ENCODE peak calls at places on chromosomes 4 and X, in five cellular contexts. Q is SK-N-SH, N is HCT116, L is GM12878, E is K562. G is an unnamed sample.

GRCh38 chr4:3112979-3113469 is 38.5 kb downstream of the HTT start:
- DNase-seq in Q (no peak), N (no peak), L (no peak), E (no peak), G (no peak)

GRCh38 chr4:125703443-125703842 is 388.7 kb downstream of the FAT4 start:
- DNase-seq in Q (no peak), N (no peak), L (no peak), E (no peak), G (no peak)

GRCh38 chrX:41827886-41828285 is 95.5 kb downstream of the CASK start:
- DNase-seq in Q (no peak), N (no peak), L (no peak), E (no peak), G (no peak)

GRCh38 chr4:1338752-1339414 is 8.1 kb upstream of the UVSSA start:
- DNase-seq in Q (no peak), N (no peak), L (no peak), E (no peak), G (no peak)

GRCh38 chrX:104098151-104098808 is 14.0 kb upstream of the ZCCHC18 start:
- DNase-seq in Q (peak; percentile 52), N (peak; percentile 60), L (no peak), E (peak; percentile 65), G (peak; percentile 3)

GRCh38 chr4:55033296-55033695 is 92.1 kb downstream of the KDR start:
- DNase-seq in Q (no peak), N (no peak), L (no peak), E (no peak), G (no peak)

GRCh38 chr4:39044947-39045734 is 12.9 kb upstream of the TMEM156 start:
- DNase-seq in Q (peak; percentile 82), N (no peak), L (no peak), E (peak; percentile 76), G (peak; percentile 34)

GRCh38 chrX:5898463-5898862 is 330.2 kb downstream of the NLGN4X start:
- DNase-seq in Q (no peak), N (no peak), L (no peak), E (no peak), G (no peak)

GRCh38 chr4:153222790-153223417 is 18.7 kb downstream of the TRIM2 start:
- DNase-seq in Q (peak; percentile 84), N (no peak), L (no peak), E (peak; percentile 12), G (peak; percentile 31)

GRCh38 chr4:158065176-158065575 is 107.6 kb downstream of the GASK1B start:
- DNase-seq in Q (no peak), N (no peak), L (no peak), E (no peak), G (no peak)

GRCh38 chrX:150919401-150919800 is 20.9 kb upstream of the CD99L2 start:
- DNase-seq in Q (no peak), N (no peak), L (no peak), E (no peak), G (no peak)

GRCh38 chr4:69858683-69859082 is 1.3 kb downstream of the SULT1E1 start:
- DNase-seq in Q (no peak), N (no peak), L (no peak), E (no peak), G (no peak)

GRCh38 chrX:97556359-97556758 is 672.7 kb downstream of the RPA4 start:
- DNase-seq in Q (no peak), N (no peak), L (no peak), E (no peak), G (no peak)

GRCh38 chr4:128468485-128468989 is 180.9 kb upstream of the PGRMC2 start:
- DNase-seq in Q (peak; percentile 37), N (no peak), L (no peak), E (peak; percentile 69), G (no peak)

GRCh38 chr4:27357283-27357682 is 496.6 kb downstream of the STIM2 start:
- DNase-seq in Q (no peak), N (no peak), L (no peak), E (no peak), G (peak; percentile 14)

GRCh38 chr4:48337726-48338125 is 3.6 kb upstream of the SLAIN2 start:
- DNase-seq in Q (no peak), N (no peak), L (no peak), E (no peak), G (no peak)

GRCh38 chrX:82648062-82648461 is 860.0 kb upstream of the POU3F4 start:
- DNase-seq in Q (no peak), N (no peak), L (no peak), E (no peak), G (peak; percentile 48)

GRCh38 chr4:145909331-145909730 is 29.3 kb downstream of the ZNF827 start:
- DNase-seq in Q (peak; percentile 20), N (no peak), L (no peak), E (peak; percentile 22), G (peak; percentile 63)

GRCh38 chr4:187256897-187257296 is 533.2 kb upstream of the FAT1 start:
- DNase-seq in Q (no peak), N (no peak), L (no peak), E (no peak), G (no peak)

GRCh38 chrX:68829594-68830485 is 1.0 kb downstream of the EFNB1 start:
- DNase-seq in Q (peak; percentile 49), N (no peak), L (no peak), E (no peak), G (peak; percentile 10)

GRCh38 chr4:15063341-15063740 is 61.1 kb downstream of the CPEB2 start:
- DNase-seq in Q (no peak), N (no peak), L (no peak), E (no peak), G (no peak)

GRCh38 chr4:92455956-92456355 is 152.2 kb downstream of the GRID2 start:
- DNase-seq in Q (no peak), N (no peak), L (no peak), E (no peak), G (no peak)

DNA sequence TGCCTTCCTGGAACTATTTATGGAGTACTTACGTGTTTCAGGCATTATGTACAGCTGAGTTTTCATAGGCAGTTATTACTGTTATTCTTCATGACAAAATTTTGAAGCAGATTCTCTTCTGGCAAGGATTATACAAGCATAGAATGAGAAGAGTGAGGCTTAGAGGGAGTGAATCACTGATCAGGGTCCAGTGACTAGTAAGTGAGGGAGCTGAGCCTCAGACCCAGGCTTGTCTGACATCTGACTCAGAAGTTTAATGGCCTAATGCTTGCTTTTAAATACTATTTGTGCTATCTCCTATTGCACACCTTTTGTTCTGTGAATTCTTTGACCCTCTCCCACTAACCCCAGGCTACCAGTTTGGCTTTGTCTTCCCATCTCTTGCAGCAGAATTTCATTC is 110.6 kb downstream of the DTHD1 start:
- DNase-seq in Q (no peak), N (no peak), L (no peak), E (no peak), G (no peak)
- TF ChIP-seq JUND in Q (no peak), N (no peak), L (no peak), E (no peak), G (no peak)

GRCh38 chr4:22515145-22515887 is 550 bp downstream of the ADGRA3 start:
- DNase-seq in Q (peak; percentile 86), N (no peak), L (no peak), E (peak; percentile 20), G (peak; percentile 63)

GRCh38 chr4:22515888-22516541 is at the start of gene ADGRA3:
- DNase-seq in Q (peak; percentile 94), N (no peak), L (no peak), E (peak; percentile 17), G (peak; percentile 63)

GRCh38 chr4:22514431-22514830 is 1.4 kb downstream of the ADGRA3 start:
- DNase-seq in Q (no peak), N (no peak), L (no peak), E (no peak), G (no peak)

GRCh38 chr4:22512306-22512705 is 3.6 kb downstream of the ADGRA3 start:
- DNase-seq in Q (no peak), N (no peak), L (no peak), E (no peak), G (no peak)

GRCh38 chr4:22514001-22514400 is 1.9 kb downstream of the ADGRA3 start:
- DNase-seq in Q (no peak), N (no peak), L (no peak), E (no peak), G (no peak)
- TF ChIP-seq JUND in Q (peak; percentile 10), N (no peak), L (no peak), E (no peak), G (no peak)

GRCh38 chr4:76997454-76997853 is 47.9 kb downstream of the SEPTIN11 start:
- DNase-seq in Q (no peak), N (no peak), L (no peak), E (no peak), G (no peak)
- TF ChIP-seq JUND in Q (no peak), N (no peak), L (no peak), E (no peak), G (no peak)

DNA sequence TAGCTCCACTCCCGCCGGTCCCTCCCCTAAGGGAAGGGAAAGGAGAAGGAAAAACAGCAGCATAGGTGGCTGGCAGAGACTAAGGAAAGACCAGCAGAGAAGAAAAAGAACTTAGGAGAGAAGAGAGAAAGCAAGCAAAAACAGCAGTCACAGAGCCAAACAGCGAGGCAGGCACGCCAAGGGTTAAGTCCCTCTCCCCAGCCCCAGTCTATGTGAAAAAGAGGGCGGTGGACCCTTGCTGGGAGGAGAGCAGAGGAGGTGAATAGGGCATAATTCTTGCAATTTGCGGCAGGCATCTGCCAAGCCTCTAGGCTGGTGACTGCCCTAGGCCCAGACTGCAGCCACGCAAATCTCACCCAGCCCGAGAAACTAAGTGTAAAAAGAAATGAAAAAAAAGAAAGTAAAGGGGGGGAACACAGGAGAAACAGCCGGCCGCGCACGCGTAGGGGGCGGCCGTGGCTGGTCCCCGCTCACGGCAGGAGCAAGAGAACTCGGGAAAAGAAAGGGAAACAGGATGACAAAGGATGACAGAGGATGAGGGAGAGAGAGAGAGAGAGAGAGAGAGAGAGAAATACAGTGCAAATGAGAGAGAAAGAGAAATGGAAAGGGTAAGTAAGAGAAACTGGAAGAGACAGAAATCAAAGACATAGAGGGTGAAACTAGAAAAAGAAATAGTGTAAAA is 48.6 kb downstream of the MAGEA9 start:
- DNase-seq in Q (no peak), N (no peak), L (peak; percentile 17), E (no peak), G (no peak)
- TF ChIP-seq JUND in Q (no peak), N (no peak), L (no peak), E (no peak), G (no peak)

GRCh38 chrX:24647257-24648058 is at the start of gene PCYT1B:
- DNase-seq in Q (peak; percentile 74), N (no peak), L (no peak), E (peak; percentile 63), G (peak; percentile 84)
- TF ChIP-seq JUND in Q (no peak), N (no peak), L (no peak), E (no peak), G (no peak)

G was measured in T47D.